ENCODE peak calls at places on chromosomes 4 and X, in seven cellular contexts. K, N, V, O, M, W and G are unnamed samples.

GRCh38 chr4:62531250-62531649 is 1331.1 kb downstream of the ADGRL3 start:
- DNase-seq in O (no peak), N (peak), K (no peak), W (no peak), V (no peak), M (no peak), G (no peak)

GRCh38 chr4:112516401-112517066 is 554 bp upstream of the NEUROG2 start:
- DNase-seq in K (no peak), O (peak), M (no peak), N (no peak), V (no peak), W (no peak), G (no peak)

GRCh38 chrX:11444052-11444451 is 150.8 kb downstream of the AMELX start:
- DNase-seq in N (no peak), O (no peak), V (no peak), M (no peak), K (no peak), W (no peak), G (no peak)

GRCh38 chrX:119655125-119655524 is 37.8 kb downstream of the SEPTIN6 start:
- DNase-seq in O (peak), V (peak), N (peak), K (peak), W (no peak), M (peak), G (no peak)

GRCh38 chr4:36241771-36242170 is 2.5 kb downstream of the ARAP2 start:
- DNase-seq in V (no peak), N (no peak), W (no peak), O (peak), K (no peak), M (no peak), G (no peak)

GRCh38 chr4:127737295-127737694 is 7.1 kb downstream of the SLC25A31 start:
- DNase-seq in V (no peak), W (no peak), K (no peak), M (no peak), O (no peak), N (no peak), G (no peak)

GRCh38 chr4:186300659-186301377 is 34.8 kb downstream of the F11 start:
- DNase-seq in O (no peak), V (no peak), N (no peak), K (no peak), M (no peak), W (no peak), G (no peak)

GRCh38 chr4:53633608-53634007 is 42.3 kb upstream of the LNX1 start:
- DNase-seq in N (peak), W (no peak), V (no peak), K (no peak), M (peak), O (no peak), G (no peak)

GRCh38 chrX:53682885-53683555 is 3.5 kb downstream of the HUWE1 start:
- DNase-seq in O (peak), K (no peak), M (peak), N (peak), W (no peak), V (no peak), G (no peak)

GRCh38 chrX:31508338-31508737 is 436.5 kb upstream of the FTHL17 start:
- DNase-seq in N (peak), M (peak), W (no peak), K (no peak), O (no peak), V (no peak), G (peak)

GRCh38 chr4:170497105-170497504 is 407.3 kb upstream of the AADAT start:
- DNase-seq in M (no peak), V (no peak), K (no peak), N (no peak), W (no peak), O (peak), G (no peak)

GRCh38 chr4:153471691-153472080 is 5.5 kb downstream of the TMEM131L start:
- DNase-seq in N (no peak), V (no peak), M (peak), W (no peak), K (no peak), O (no peak), G (no peak)

GRCh38 chrX:144253356-144253755 is 369.5 kb downstream of the UBE2NL start:
- DNase-seq in K (no peak), N (no peak), O (no peak), V (no peak), W (no peak), M (no peak), G (no peak)

GRCh38 chr4:147755567-147756295 is 23.8 kb downstream of the ARHGAP10 start:
- DNase-seq in O (no peak), V (no peak), K (no peak), W (no peak), N (no peak), M (peak), G (no peak)

GRCh38 chr4:70892086-70892769 is 9.9 kb upstream of the MOB1B start:
- DNase-seq in W (no peak), K (no peak), N (peak), V (no peak), O (no peak), M (no peak), G (peak)

GRCh38 chrX:42751573-42751972 is 26.4 kb downstream of the PPP1R2C start:
- DNase-seq in V (no peak), N (peak), M (peak), O (no peak), K (no peak), W (no peak), G (no peak)

GRCh38 chr4:112859456-112860184 is 189.8 kb upstream of the ANK2 start:
- DNase-seq in M (no peak), O (no peak), V (no peak), N (no peak), W (no peak), K (no peak), G (no peak)

GRCh38 chrX:107684956-107685385 is 56.7 kb downstream of the PRPS1 start:
- DNase-seq in O (no peak), K (no peak), V (no peak), W (no peak), M (peak), N (peak), G (peak)

GRCh38 chrX:24090300-24091200 is 35.8 kb downstream of the EIF2S3 start:
- DNase-seq in K (no peak), O (no peak), V (no peak), N (no peak), W (no peak), M (no peak), G (no peak)

GRCh38 chrX:113651306-113651705 is 810.7 kb upstream of the AMOT start:
- DNase-seq in M (no peak), O (no peak), W (no peak), N (no peak), K (no peak), V (no peak), G (no peak)

GRCh38 chr4:18869166-18869565 is 847.6 kb upstream of the LCORL start:
- DNase-seq in W (no peak), K (no peak), N (no peak), O (no peak), M (no peak), V (no peak), G (no peak)

GRCh38 chr4:163172666-163173065 is 6.0 kb upstream of the NAF1 start:
- DNase-seq in W (no peak), K (no peak), O (no peak), V (no peak), N (no peak), M (no peak), G (no peak)

GRCh38 chrX:40209951-40210617 is 112.3 kb upstream of the BCOR start:
- DNase-seq in M (peak), V (no peak), N (no peak), K (no peak), W (no peak), O (no peak), G (no peak)

GRCh38 chrX:78886550-78886949 is 58.6 kb upstream of the P2RY10 start:
- DNase-seq in O (peak), M (peak), N (peak), W (no peak), V (no peak), K (no peak), G (no peak)

GRCh38 chr4:53520114-53520513 is 71.2 kb downstream of the LNX1 start:
- DNase-seq in N (no peak), M (no peak), V (no peak), O (no peak), W (no peak), K (no peak), G (no peak)

GRCh38 chr4:77418333-77418732 is 187.3 kb upstream of the CXCL13 start:
- DNase-seq in K (no peak), O (no peak), V (no peak), W (no peak), N (peak), M (peak), G (no peak)